ENCODE peak calls at places on chromosome 13, in seven cellular contexts. M is cardiac muscle cell, T is suprapubic skin, U is HFFc6, N is choroid plexus epithelial cell, G is AG09319, L is progenitor cell of endocrine pancreas. Q is an unnamed sample.

GRCh38 chr13:102917019-102917418 is 71.2 kb downstream of the ERCC5 start:
- DNase-seq in M (no peak), T (no peak), U (no peak), N (no peak), G (no peak), L (no peak), Q (no peak)

GRCh38 chr13:96817336-96817941 is 176.8 kb downstream of the OXGR1 start:
- DNase-seq in M (peak), T (no peak), U (no peak), N (peak), G (no peak), L (no peak), Q (no peak)

GRCh38 chr13:98083507-98083906 is 59.4 kb upstream of the FARP1 start:
- DNase-seq in M (peak), T (no peak), U (peak), N (peak), G (peak), L (no peak), Q (no peak)

GRCh38 chr13:95156208-95156607 is 145.0 kb downstream of the ABCC4 start:
- DNase-seq in M (peak), T (no peak), U (peak), N (peak), G (no peak), L (no peak), Q (no peak)

GRCh38 chr13:97945342-97945741 is 8.1 kb upstream of the IPO5 start:
- DNase-seq in M (no peak), T (no peak), U (no peak), N (peak), G (no peak), L (no peak), Q (no peak)

GRCh38 chr13:65990684-65991083 is 1239.5 kb downstream of the PCDH9 start:
- DNase-seq in M (no peak), T (no peak), U (no peak), N (no peak), G (no peak), L (no peak), Q (no peak)

GRCh38 chr13:95896302-95896701 is 156.9 kb downstream of the UGGT2 start:
- DNase-seq in M (peak), T (no peak), U (peak), N (peak), G (no peak), L (no peak), Q (no peak)

GRCh38 chr13:99991806-99992242 is 10.2 kb downstream of the ZIC2 start:
- DNase-seq in M (no peak), T (no peak), U (no peak), N (peak), G (no peak), L (no peak), Q (no peak)

GRCh38 chr13:58712191-58712590 is 1080.6 kb downstream of the PCDH17 start:
- DNase-seq in M (no peak), T (no peak), U (no peak), N (no peak), G (no peak), L (no peak), Q (no peak)

DNA sequence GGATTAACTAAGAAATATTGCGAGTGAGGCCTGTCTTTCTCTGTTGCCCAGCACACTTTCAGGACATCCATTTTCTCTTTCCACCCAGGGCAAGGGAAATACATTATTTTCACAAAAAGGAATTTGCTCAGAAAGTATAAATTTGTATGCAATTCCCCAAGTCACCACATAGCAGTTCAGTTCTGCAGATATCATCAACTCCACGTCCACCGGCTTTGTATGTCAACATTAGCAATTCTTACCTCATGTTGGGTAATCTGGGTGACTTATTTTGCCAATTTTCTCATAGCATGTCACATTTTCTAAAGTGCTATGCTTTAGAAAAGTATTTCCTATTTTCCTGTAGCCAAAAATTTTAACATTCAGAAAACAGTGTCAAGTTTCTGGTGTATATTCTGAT is 501.8 kb downstream of the EFNB2 start:
- DNase-seq in M (peak), T (no peak), U (peak), N (peak), G (no peak), L (no peak), Q (no peak)
- TF ChIP-seq CTCF in M (peak), T (no peak), U (peak), N (peak), G (peak), L (peak), Q (peak)

GRCh38 chr13:41428155-41428554 is 29.2 kb upstream of the RGCC start:
- DNase-seq in M (peak), T (no peak), U (no peak), N (no peak), G (no peak), L (no peak), Q (no peak)
- TF ChIP-seq CTCF in M (peak), T (no peak), U (peak), N (peak), G (peak), L (no peak), Q (peak)

DNA sequence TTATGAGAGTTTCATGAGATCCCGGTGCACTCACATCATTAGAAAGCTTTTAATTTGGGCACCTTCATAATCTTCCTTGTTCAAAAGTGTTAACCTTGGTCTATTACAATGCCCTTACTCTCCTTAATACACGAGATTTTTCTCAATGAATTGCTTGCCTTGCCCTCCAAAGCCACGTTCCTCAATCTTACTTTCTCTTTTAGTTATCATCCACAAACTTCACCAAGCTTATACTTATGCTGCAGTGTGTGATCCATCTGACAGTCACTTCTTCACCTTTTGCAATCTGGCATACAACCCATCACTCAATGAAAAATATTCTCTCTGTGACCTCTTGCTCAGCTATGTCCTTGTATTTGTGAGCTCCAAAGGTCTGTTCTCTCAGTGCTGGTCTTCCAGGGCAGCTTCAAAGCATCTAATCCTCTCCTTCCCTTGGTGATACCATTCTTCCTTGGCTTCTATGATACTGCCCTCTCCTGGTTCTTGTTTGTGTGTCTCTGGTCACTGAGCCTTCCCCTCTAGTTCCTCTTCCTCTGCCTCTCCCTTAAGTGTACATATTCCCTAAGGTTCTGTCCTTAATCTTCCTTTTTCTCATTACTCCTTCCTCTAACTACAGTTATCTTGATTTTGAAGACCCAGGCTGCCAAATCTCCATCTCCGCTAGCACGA is 202.2 kb upstream of the STARD13 start:
- DNase-seq in M (peak), T (no peak), U (peak), N (peak), G (peak), L (no peak), Q (no peak)
- TF ChIP-seq CTCF in M (peak), T (peak), U (peak), N (peak), G (peak), L (no peak), Q (peak)

GRCh38 chr13:50153888-50154287 is 138.6 kb downstream of the KCNRG start:
- DNase-seq in M (no peak), T (no peak), U (no peak), N (no peak), G (no peak), L (no peak), Q (no peak)

GRCh38 chr13:50153401-50153800 is 138.2 kb downstream of the KCNRG start:
- DNase-seq in M (no peak), T (no peak), U (no peak), N (no peak), G (no peak), L (no peak), Q (no peak)

GRCh38 chr13:50152655-50153309 is 137.5 kb downstream of the KCNRG start:
- DNase-seq in M (no peak), T (no peak), U (no peak), N (no peak), G (no peak), L (no peak), Q (no peak)

GRCh38 chr13:50149932-50150331 is 134.7 kb downstream of the KCNRG start:
- DNase-seq in M (peak), T (no peak), U (no peak), N (peak), G (no peak), L (no peak), Q (no peak)

GRCh38 chr13:50152224-50152623 is 137.0 kb downstream of the KCNRG start:
- DNase-seq in M (peak), T (no peak), U (no peak), N (peak), G (no peak), L (no peak), Q (no peak)
- TF ChIP-seq CTCF in M (no peak), T (no peak), U (no peak), N (no peak), G (no peak), L (no peak), Q (no peak)

DNA sequence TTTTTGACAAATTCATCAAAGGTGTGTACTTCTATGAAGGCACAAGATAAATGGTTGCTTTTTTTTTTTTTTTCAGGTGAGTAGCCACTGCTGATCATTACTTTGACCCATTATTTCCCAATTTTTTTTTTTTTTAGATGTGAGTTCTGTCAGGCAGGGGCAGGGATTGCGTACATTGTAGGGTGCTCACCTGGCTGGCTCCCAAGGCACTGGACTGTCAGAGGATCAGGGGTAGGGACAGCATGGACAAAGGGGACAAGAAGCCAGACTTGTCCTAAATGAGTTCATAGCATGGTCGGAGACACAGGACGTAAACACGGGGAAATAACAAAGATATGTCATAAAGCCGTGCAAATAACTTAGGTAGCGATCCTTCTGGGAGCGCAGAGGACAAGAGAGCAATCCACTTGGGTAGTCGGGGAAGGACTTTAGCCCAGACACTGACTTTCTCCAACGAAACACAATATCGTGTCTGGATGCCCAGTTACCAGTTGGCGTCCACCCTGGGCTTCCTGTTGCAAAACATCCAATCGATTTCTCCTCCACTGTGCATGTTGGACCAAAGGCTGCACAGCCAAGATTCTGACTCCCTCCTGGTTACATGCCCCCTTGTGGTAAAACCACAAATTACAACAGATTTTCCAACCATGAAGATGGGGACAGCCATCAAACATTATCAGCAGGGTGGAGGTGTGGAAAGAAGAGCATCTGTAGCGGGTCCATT is 27.5 kb upstream of the KATNAL1 start:
- DNase-seq in M (peak), T (no peak), U (no peak), N (no peak), G (no peak), L (no peak), Q (no peak)
- TF ChIP-seq CTCF in M (peak), T (no peak), U (peak), N (peak), G (peak), L (peak), Q (peak)

GRCh38 chr13:33057019-33057785 is 41.0 kb downstream of the KL start:
- DNase-seq in M (peak), T (no peak), U (peak), N (peak), G (no peak), L (no peak), Q (no peak)
- TF ChIP-seq CTCF in M (peak), T (peak), U (peak), N (peak), G (peak), L (peak), Q (peak)

Q was measured in chondrocyte.